ENCODE peak calls at places on chromosomes 7 and 10, in six cellular contexts. F, P, E, R, V and Y are unnamed samples.

GRCh38 chr7:30770936-30771858 is at the start of gene MINDY4:
- DNase-seq in E (peak; percentile 74), F (peak; percentile 81), R (peak; percentile 51), V (peak; percentile 91), P (peak; percentile 46), Y (peak; percentile 56)

GRCh38 chr7:70028620-70029019 is 430.3 kb downstream of the AUTS2 start:
- DNase-seq in E (no peak), V (no peak), R (no peak), F (no peak), P (no peak), Y (no peak)

GRCh38 chr10:49360271-49361177 is 35.4 kb downstream of the DRGX start:
- DNase-seq in P (no peak), R (no peak), V (no peak), E (no peak), F (no peak), Y (no peak)

GRCh38 chr7:107937514-107937913 is 46.5 kb downstream of the DLD start:
- DNase-seq in P (no peak), V (no peak), E (no peak), R (no peak), F (no peak), Y (no peak)

GRCh38 chr10:351770-352318 is 216.6 kb downstream of the ZMYND11 start:
- DNase-seq in V (no peak), E (no peak), R (no peak), P (no peak), F (no peak), Y (peak; percentile 67)

GRCh38 chr10:7484456-7485266 is 73.8 kb upstream of the SFMBT2 start:
- DNase-seq in E (no peak), V (no peak), P (no peak), R (peak; percentile 18), F (no peak), Y (peak; percentile 81)

GRCh38 chr7:27237735-27238334 is 4.8 kb upstream of the EVX1 start:
- DNase-seq in V (no peak), F (no peak), P (no peak), R (no peak), E (no peak), Y (no peak)

GRCh38 chr7:23712368-23713284 is 2.6 kb downstream of the STK31 start:
- DNase-seq in F (peak; percentile 83), E (no peak), R (no peak), V (peak; percentile 67), P (peak; percentile 29), Y (no peak)

GRCh38 chr10:42932735-42933453 is 144.0 kb upstream of the RET start:
- DNase-seq in V (peak; percentile 87), F (no peak), R (no peak), P (no peak), E (peak; percentile 28), Y (no peak)
- H3K27me3 ChIP-seq in V (peaks cover 47% of the 10 kb centered on the region), F (peaks cover 6% of the 10 kb centered on the region), R (peaks cover 4% of the 10 kb centered on the region), P (peaks cover 18% of the 10 kb centered on the region), E (peaks cover 5% of the 10 kb centered on the region), Y (no peaks in the 10 kb centered on the region)

GRCh38 chr10:117137911-117138642 is at the start of gene VAX1:
- DNase-seq in E (no peak), R (no peak), F (no peak), P (no peak), V (peak; percentile 76), Y (no peak)
- H3K27ac ChIP-seq in E (no peak within 1 kb of the TSS), R (no peak within 1 kb of the TSS), F (no peak within 1 kb of the TSS), P (no peak within 1 kb of the TSS), V (no peak within 1 kb of the TSS), Y (no peak within 1 kb of the TSS)

GRCh38 chr7:99648843-99649242 is 31.0 kb downstream of the CYP3A5 start:
- DNase-seq in F (no peak), P (no peak), V (no peak), R (no peak), E (no peak), Y (no peak)
- H3K4me3 ChIP-seq in F (no peak overlapping the region), P (no peak overlapping the region), V (no peak overlapping the region), R (no peak overlapping the region), E (no peak overlapping the region), Y (no peak overlapping the region)

DNA sequence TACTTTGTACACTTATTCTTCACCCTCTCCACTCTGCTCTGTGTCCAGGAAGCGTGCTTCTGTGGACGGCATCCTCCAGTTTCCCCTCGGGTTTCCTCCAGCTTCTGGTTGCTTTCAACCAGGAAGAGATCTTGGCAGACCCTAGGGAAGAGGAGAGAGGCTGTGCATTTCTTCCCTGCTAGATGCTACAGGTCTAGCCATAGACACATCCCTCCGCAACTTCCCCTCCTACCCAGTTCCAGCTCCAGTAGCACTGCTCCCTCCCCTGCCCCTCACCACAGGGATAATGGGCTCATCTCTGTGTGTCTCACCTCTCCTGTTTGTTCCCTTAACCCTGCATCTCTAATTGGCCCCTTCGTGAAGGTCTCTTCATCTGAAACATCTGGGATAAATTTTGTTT is 16.3 kb downstream of the TLL2 start:
- DNase-seq in P (no peak), R (no peak), E (no peak), V (no peak), F (no peak), Y (no peak)
- H3K27me3 ChIP-seq in P (no peaks in the 10 kb centered on the region), R (no peaks in the 10 kb centered on the region), E (no peaks in the 10 kb centered on the region), V (no peaks in the 10 kb centered on the region), F (no peaks in the 10 kb centered on the region), Y (peaks cover 4% of the 10 kb centered on the region)

GRCh38 chr7:127478040-127478386 is 85.5 kb upstream of the ZNF800 start:
- DNase-seq in P (no peak), F (no peak), V (peak; percentile 7), R (no peak), E (no peak), Y (no peak)

GRCh38 chr7:127477285-127478039 is 85.0 kb upstream of the ZNF800 start:
- DNase-seq in E (no peak), P (no peak), R (no peak), F (no peak), V (no peak), Y (no peak)

GRCh38 chr7:127474457-127474856 is 81.9 kb upstream of the ZNF800 start:
- DNase-seq in F (no peak), R (no peak), V (no peak), E (no peak), P (no peak), Y (no peak)

GRCh38 chr7:127476618-127477017 is 84.1 kb upstream of the ZNF800 start:
- DNase-seq in V (no peak), R (no peak), E (no peak), F (no peak), P (no peak), Y (no peak)

GRCh38 chr7:127473409-127473808 is 80.9 kb upstream of the ZNF800 start:
- DNase-seq in E (no peak), V (no peak), R (no peak), P (no peak), F (no peak), Y (no peak)
- H3K27ac ChIP-seq in E (no peak overlapping the region), V (no peak overlapping the region), R (no peak overlapping the region), P (no peak overlapping the region), F (no peak overlapping the region), Y (no peak overlapping the region)

DNA sequence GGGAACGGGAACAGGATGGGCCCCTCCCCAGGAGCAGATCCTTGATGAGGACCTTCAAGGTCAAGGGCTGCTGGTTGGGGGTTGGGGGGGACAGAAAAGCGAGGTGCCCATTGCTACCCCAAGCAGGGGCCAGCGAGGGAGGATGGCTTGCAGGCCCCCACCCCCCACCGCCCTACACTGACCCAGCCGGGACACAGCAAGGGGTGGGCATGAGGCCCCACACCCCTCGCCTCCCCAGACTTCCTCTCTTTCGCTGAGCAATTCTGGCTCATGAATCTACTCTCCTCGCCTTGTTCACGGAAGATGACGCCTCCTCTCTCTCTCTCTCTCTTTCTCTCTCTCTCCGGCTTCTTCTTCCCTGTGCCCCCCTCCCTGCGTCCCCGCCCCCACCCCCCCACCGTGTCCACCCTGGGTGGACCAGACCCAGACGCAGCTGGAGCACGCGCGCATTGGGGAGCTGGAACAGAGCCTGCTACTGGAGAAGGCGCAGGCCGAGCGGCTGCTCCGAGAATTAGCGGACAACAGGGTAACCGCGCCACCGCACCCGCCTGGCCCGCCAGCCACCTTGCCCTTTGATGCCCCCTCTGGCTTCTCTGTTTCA is 81.1 kb upstream of the GTF2IRD1 start:
- DNase-seq in R (no peak), E (no peak), V (peak; percentile 38), F (peak; percentile 63), P (no peak), Y (no peak)
- H3K4me3 ChIP-seq in R (no peak overlapping the region), E (no peak overlapping the region), V (peak overlapping the region; percentile 27), F (no peak overlapping the region), P (no peak overlapping the region), Y (no peak overlapping the region)

GRCh38 chr10:125473138-125473793 is 209.7 kb downstream of the TEX36 start:
- DNase-seq in E (no peak), F (no peak), V (no peak), P (no peak), R (no peak), Y (no peak)

GRCh38 chr10:125472037-125472607 is 210.8 kb downstream of the TEX36 start:
- DNase-seq in E (peak; percentile 33), F (no peak), R (no peak), P (no peak), V (no peak), Y (no peak)

DNA sequence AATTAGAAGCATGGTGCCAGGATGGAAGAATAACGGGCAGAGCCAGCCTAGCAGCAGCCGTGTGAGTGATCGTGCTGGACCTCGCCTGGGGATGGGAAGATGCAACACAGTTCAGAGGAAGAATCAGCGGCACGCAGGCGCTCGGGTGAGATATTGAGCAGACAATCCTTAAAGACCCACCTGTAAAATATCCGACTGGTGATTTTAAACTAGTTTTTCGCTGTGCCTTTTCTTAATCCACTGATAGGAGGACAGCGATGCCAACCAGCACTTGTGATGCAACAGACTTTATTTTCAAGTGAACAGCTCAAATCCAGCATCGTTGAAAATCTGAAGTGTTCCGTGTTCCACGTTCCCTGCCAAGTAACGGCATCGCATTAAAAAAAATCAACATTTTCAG is 214.7 kb downstream of the TEX36 start:
- DNase-seq in P (no peak), R (no peak), E (no peak), V (no peak), F (no peak), Y (no peak)
- H3K27me3 ChIP-seq in P (peaks cover 4% of the 10 kb centered on the region), R (no peaks in the 10 kb centered on the region), E (no peaks in the 10 kb centered on the region), V (no peaks in the 10 kb centered on the region), F (no peaks in the 10 kb centered on the region), Y (no peaks in the 10 kb centered on the region)

GRCh38 chr7:143323650-143324049 is 7.7 kb downstream of the CLCN1 start:
- DNase-seq in P (no peak), R (no peak), E (no peak), V (no peak), F (no peak), Y (no peak)
- H3K27ac ChIP-seq in P (no peak overlapping the region), R (no peak overlapping the region), E (no peak overlapping the region), V (no peak overlapping the region), F (no peak overlapping the region), Y (no peak overlapping the region)

GRCh38 chr7:128831178-128831993 is 1.2 kb downstream of the FLNC start:
- DNase-seq in F (peak; percentile 74), R (no peak), E (no peak), V (peak; percentile 75), P (no peak), Y (no peak)
- H3K4me3 ChIP-seq in F (peak overlapping the region; percentile 82), R (no peak overlapping the region), E (peak overlapping the region; percentile 12), V (peak overlapping the region; percentile 53), P (peak overlapping the region; percentile 93), Y (no peak overlapping the region)